ENCODE peak calls at places on chromosomes 6 and 20, in eight cellular contexts. J is tibial nerve, H is sigmoid colon, Z is A549, T is K562, S is stomach, C is transverse colon, G is H1. M is an unnamed sample. For H3K9me3, the result is how much of the 10 kb centered on the place peaks cover.

GRCh38 chr6:151400473-151400872 is 9.1 kb upstream of the ZBTB2 start:
- DNase-seq in S (no peak), J (no peak), T (no peak), G (no peak), Z (no peak), H (no peak), C (no peak), M (no peak)

GRCh38 chr20:36493801-36494114 is 47.6 kb upstream of the MYL9 start:
- DNase-seq in H (peak), G (no peak), J (peak), T (no peak), Z (no peak), S (peak), C (peak), M (peak)

GRCh38 chr6:138078491-138078890 is 28.7 kb downstream of the PERP start:
- DNase-seq in Z (no peak), C (no peak), H (no peak), G (no peak), J (no peak), T (no peak), S (no peak), M (no peak)

GRCh38 chr20:31764641-31765305 is 25.7 kb downstream of the TPX2 start:
- DNase-seq in J (no peak), C (no peak), G (no peak), S (no peak), Z (no peak), H (no peak), T (no peak), M (no peak)

GRCh38 chr6:130681028-130681427 is 146.2 kb upstream of the SMLR1 start:
- DNase-seq in T (no peak), S (no peak), Z (no peak), C (no peak), G (no peak), H (no peak), J (no peak), M (no peak)

GRCh38 chr6:12363651-12364381 is 73.7 kb downstream of the EDN1 start:
- DNase-seq in Z (peak), J (no peak), S (peak), T (no peak), G (no peak), C (peak), H (no peak), M (no peak)

GRCh38 chr6:69026243-69026642 is 391.2 kb downstream of the ADGRB3 start:
- DNase-seq in H (no peak), G (no peak), S (no peak), T (no peak), Z (no peak), J (no peak), C (no peak), M (no peak)

GRCh38 chr6:118768904-118769325 is 117.5 kb upstream of the CEP85L start:
- DNase-seq in G (no peak), T (no peak), Z (no peak), S (no peak), C (no peak), J (no peak), H (no peak), M (no peak)

GRCh38 chr6:133906050-133906449 is 17.1 kb downstream of the TCF21 start:
- DNase-seq in H (no peak), C (no peak), T (no peak), Z (no peak), S (no peak), J (no peak), G (no peak), M (no peak)

GRCh38 chr6:21840428-21840827 is 246.9 kb downstream of the SOX4 start:
- DNase-seq in S (no peak), Z (no peak), G (no peak), C (no peak), T (no peak), H (no peak), J (no peak), M (no peak)

DNA sequence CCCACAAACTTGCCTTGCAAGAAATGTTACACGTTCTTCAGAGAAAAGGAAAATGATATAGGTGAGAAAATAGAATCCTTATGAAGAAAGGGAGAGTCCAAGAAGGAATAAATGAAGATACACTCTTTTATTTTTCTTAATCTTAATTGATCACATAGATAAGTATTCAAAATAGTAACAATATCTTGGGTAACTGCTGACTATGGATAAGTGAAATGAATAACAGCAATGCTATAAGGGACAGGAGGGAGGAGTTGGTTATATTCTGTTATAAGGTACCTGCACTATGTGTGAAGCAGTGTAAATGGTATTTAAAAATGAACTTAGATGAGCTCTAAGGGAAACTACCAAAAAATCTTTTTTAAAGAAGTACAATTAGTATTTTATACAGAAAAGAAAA is 38.3 kb downstream of the RANBP9 start:
- DNase-seq in H (no peak), S (no peak), G (no peak), T (no peak), Z (no peak), C (no peak), J (no peak), M (no peak)
- H3K9me3 ChIP-seq in H (under half), S (under half), G (under half), T (under half), Z (under half), C (under half), J (under half), M (under half)

GRCh38 chr6:66663127-66663526 is 956.1 kb upstream of the EYS start:
- DNase-seq in T (no peak), J (no peak), C (no peak), Z (no peak), S (no peak), H (no peak), G (no peak), M (no peak)
- TF ChIP-seq CTCF in T (no peak), J (no peak), C (no peak), Z (no peak), S (no peak), H (no peak), G (no peak), M (no peak)

GRCh38 chr6:13492357-13492756 is 5.0 kb upstream of the GFOD1 start:
- DNase-seq in S (no peak), C (no peak), Z (no peak), G (no peak), J (no peak), H (no peak), T (no peak), M (no peak)
- TF ChIP-seq EP300 in S (no peak), C (no peak), Z (no peak), G (no peak), J (no peak), H (no peak), T (no peak), M (no peak)

DNA sequence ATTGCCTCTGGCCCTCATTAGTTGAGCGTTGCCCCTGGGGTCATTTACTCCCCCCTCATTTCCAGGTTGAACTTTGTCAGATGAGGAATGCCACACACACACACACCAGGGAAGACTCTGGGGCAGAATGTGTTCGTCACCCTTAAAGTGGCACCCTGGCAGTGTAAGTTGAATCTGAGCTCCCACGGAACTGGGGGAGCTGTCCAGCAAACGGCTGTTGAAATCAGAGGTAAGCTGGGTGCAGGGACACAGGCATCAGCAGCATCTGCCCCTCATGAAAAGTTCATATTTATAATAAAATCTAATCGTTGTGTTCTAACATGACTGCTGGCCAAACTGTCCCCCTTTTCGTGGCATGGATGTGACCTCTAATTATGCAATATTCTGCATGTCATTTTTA is 4.3 kb upstream of the MC3R start:
- DNase-seq in C (no peak), J (no peak), S (no peak), Z (no peak), G (no peak), H (no peak), T (no peak), M (no peak)
- H3K9me3 ChIP-seq in C (under half), J (under half), S (under half), Z (under half), G (under half), H (under half), T (under half), M (under half)

DNA sequence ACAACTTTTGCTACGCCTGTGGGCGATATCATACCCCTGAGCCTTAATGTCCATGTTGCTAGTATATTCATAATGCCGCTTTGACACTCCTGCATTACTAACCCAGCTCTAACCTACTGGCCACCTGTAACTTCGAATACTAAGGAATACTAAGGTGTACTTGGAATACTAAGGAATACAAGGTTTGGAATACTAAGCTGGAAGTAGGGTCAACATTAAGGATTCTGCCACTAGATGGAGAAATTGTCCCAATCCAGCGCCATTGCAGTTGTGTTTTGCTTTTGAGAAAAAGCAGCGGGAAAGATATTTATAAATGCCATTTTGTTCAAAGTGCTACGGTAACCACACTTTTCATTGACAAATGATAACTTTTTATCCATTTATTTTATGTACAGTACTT is 10.7 kb downstream of the TBXT start:
- DNase-seq in T (no peak), Z (peak), C (no peak), J (no peak), H (no peak), S (no peak), G (no peak), M (no peak)
- TF ChIP-seq CTCF in T (peak), Z (peak), C (no peak), J (peak), H (no peak), S (peak), G (peak), M (no peak)

DNA sequence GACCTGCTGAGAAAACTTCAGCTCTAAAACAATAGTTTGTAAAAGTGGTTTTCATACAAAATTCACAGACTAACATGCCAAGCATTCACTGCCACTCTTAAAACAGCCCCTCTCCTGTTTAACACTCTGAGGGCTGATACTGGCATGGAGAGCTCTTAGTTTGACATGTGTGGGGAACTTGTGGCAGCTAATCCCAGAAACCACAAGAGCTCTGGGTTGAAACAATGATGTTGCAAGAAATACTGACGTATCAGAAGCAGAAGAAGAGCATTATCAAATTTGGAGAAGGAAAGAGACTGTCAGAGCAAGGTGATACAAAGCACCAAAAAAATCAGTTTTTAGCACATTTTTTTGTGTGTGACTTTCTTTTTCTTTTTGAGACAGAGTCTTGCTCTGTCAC is 5.1 kb downstream of the BEND3 start:
- DNase-seq in T (peak), S (no peak), J (no peak), G (no peak), C (no peak), Z (no peak), H (no peak), M (no peak)
- TF ChIP-seq EP300 in T (no peak), S (no peak), J (no peak), G (no peak), C (no peak), Z (no peak), H (no peak), M (no peak)

GRCh38 chr6:51137777-51138176 is 319.1 kb downstream of the TFAP2B start:
- DNase-seq in S (no peak), H (no peak), J (no peak), G (no peak), T (no peak), Z (no peak), C (no peak), M (no peak)

GRCh38 chr6:51139841-51140462 is 321.3 kb downstream of the TFAP2B start:
- DNase-seq in T (no peak), Z (no peak), G (no peak), H (no peak), J (no peak), S (no peak), C (no peak), M (no peak)
- H3K9me3 ChIP-seq in T (under half), Z (under half), G (under half), H (under half), J (under half), S (under half), C (under half), M (under half)

GRCh38 chr20:52425253-52425652 is 233.7 kb upstream of the ZFP64 start:
- DNase-seq in H (no peak), S (no peak), Z (no peak), G (no peak), C (no peak), J (no peak), T (peak), M (no peak)
- TF ChIP-seq CTCF in H (no peak), S (no peak), Z (no peak), G (no peak), C (no peak), J (no peak), T (no peak), M (no peak)

DNA sequence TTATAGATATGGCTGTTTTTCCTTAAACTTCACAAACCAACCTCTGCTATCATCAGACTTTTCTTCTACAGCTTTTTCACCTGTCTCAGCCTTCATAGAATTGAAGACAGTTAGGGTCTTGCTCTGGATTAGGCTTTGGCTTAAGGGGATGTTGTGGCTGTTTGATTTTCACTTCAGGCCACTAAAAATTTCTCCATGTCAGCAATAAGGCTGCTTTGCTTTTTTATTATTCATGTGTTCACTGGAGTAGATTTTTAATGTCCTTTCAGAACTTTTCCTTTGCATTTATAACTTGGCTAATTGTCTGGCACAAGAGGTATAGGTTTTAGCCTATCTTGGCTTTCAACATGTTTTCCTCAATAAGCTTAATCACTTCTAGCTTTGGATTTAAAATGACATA is 392.6 kb downstream of the RFPL4B start:
- DNase-seq in J (no peak), H (no peak), C (no peak), T (no peak), G (no peak), Z (no peak), S (no peak), M (no peak)
- TF ChIP-seq EP300 in J (no peak), H (no peak), C (no peak), T (no peak), G (no peak), Z (no peak), S (no peak), M (no peak)

GRCh38 chr6:9851006-9851405 is 563.9 kb downstream of the TFAP2A start:
- DNase-seq in J (no peak), T (no peak), Z (no peak), C (no peak), H (no peak), S (no peak), G (no peak), M (no peak)
- H3K9me3 ChIP-seq in J (under half), T (under half), Z (under half), C (under half), H (under half), S (under half), G (under half), M (under half)